ENCODE peak calls at places on chromosomes 3 and 15, in five cellular contexts. Y, W, F, C and T are unnamed samples.

GRCh38 chr15:90780916-90781315 is 63.8 kb downstream of the BLM start:
- DNase-seq in Y (no peak), C (peak; percentile 62), F (no peak), W (no peak), T (no peak)

GRCh38 chr3:193665370-193665989 is 72.5 kb downstream of the OPA1 start:
- DNase-seq in F (no peak), C (peak; percentile 39), Y (no peak), W (peak; percentile 4), T (peak; percentile 24)

GRCh38 chr3:57582470-57583168 is 14.5 kb downstream of the ARF4 start:
- DNase-seq in F (no peak), W (no peak), Y (no peak), C (peak; percentile 36), T (no peak)

GRCh38 chr3:144314946-144315345 is 343.3 kb downstream of the DIPK2A start:
- DNase-seq in Y (no peak), F (no peak), C (no peak), W (no peak), T (no peak)

GRCh38 chr3:46948830-46949671 is 27.5 kb downstream of the CCDC12 start:
- DNase-seq in Y (no peak), C (no peak), F (no peak), W (no peak), T (no peak)

GRCh38 chr3:49032646-49033304 is 3.6 kb upstream of the IMPDH2 start:
- DNase-seq in Y (no peak), W (no peak), F (no peak), C (no peak), T (no peak)

GRCh38 chr15:68691667-68692066 is 112.9 kb downstream of the CORO2B start:
- DNase-seq in C (no peak), Y (no peak), F (no peak), W (no peak), T (no peak)

GRCh38 chr3:104359546-104359945 is 1007.2 kb upstream of the ALCAM start:
- DNase-seq in F (no peak), W (peak; percentile 1), Y (no peak), C (no peak), T (peak; percentile 75)

GRCh38 chr3:10495003-10495402 is 10.4 kb downstream of the ATP2B2 start:
- DNase-seq in C (no peak), Y (no peak), W (peak; percentile 26), F (no peak), T (no peak)

GRCh38 chr3:114764056-114764492 is 383.0 kb downstream of the ZBTB20 start:
- DNase-seq in W (no peak), F (no peak), Y (no peak), C (no peak), T (no peak)

GRCh38 chr3:134495980-134496379 is 10.1 kb downstream of the CEP63 start:
- DNase-seq in W (no peak), F (no peak), C (no peak), Y (no peak), T (no peak)

GRCh38 chr15:88467073-88467934 is at the start of the genes MRPL46 and MRPS11:
- DNase-seq in C (peak; percentile 98), F (peak; percentile 90), W (peak; percentile 65), Y (peak; percentile 79), T (peak; percentile 84)

GRCh38 chr3:73467211-73467610 is 157.5 kb downstream of the PDZRN3 start:
- DNase-seq in W (no peak), F (no peak), C (no peak), Y (no peak), T (no peak)

GRCh38 chr3:120350431-120350941 is 1.3 kb upstream of the LRRC58 start:
- DNase-seq in Y (no peak), F (peak; percentile 2), W (peak; percentile 35), C (peak; percentile 25), T (peak; percentile 47)

GRCh38 chr3:25339220-25339619 is 88.8 kb upstream of the RARB start:
- DNase-seq in Y (no peak), F (no peak), C (peak; percentile 2), W (no peak), T (no peak)

GRCh38 chr3:151096697-151097096 is 11.2 kb downstream of the MED12L start:
- DNase-seq in Y (no peak), W (no peak), F (peak; percentile 30), C (no peak), T (no peak)

GRCh38 chr15:100245855-100246254 is 95.9 kb downstream of the ADAMTS17 start:
- DNase-seq in F (no peak), C (no peak), Y (no peak), W (no peak), T (no peak)

GRCh38 chr3:42130329-42131070 is 39.3 kb downstream of the TRAK1 start:
- DNase-seq in W (no peak), Y (no peak), F (no peak), C (no peak), T (no peak)

GRCh38 chr15:25846377-25846776 is 16.8 kb downstream of the ATP10A start:
- DNase-seq in W (no peak), Y (no peak), F (no peak), C (peak; percentile 24), T (no peak)

GRCh38 chr3:178083906-178084823 is 452.1 kb upstream of the KCNMB2 start:
- DNase-seq in Y (no peak), W (no peak), F (no peak), C (peak; percentile 31), T (no peak)

GRCh38 chr3:72892081-72892763 is 4.4 kb downstream of the GXYLT2 start:
- DNase-seq in W (no peak), C (peak; percentile 39), Y (peak; percentile 29), F (peak; percentile 66), T (peak; percentile 89)

GRCh38 chr15:82043130-82043673 is 2.6 kb downstream of the MEX3B start:
- DNase-seq in F (no peak), Y (no peak), W (no peak), C (peak; percentile 80), T (no peak)

GRCh38 chr15:62969442-62970089 is 73.0 kb upstream of the TPM1 start:
- DNase-seq in W (no peak), C (no peak), Y (no peak), F (no peak), T (no peak)

GRCh38 chr15:90915808-90916440 is 12.8 kb downstream of the MAN2A2 start:
- DNase-seq in W (no peak), C (peak; percentile 92), Y (no peak), F (no peak), T (no peak)

GRCh38 chr3:46998121-46998851 is 18.8 kb downstream of the NBEAL2 start:
- DNase-seq in F (no peak), W (no peak), C (peak; percentile 73), Y (no peak), T (peak; percentile 19)

GRCh38 chr3:65914740-65915366 is 123.9 kb downstream of the MAGI1 start:
- DNase-seq in W (no peak), Y (no peak), F (no peak), C (peak; percentile 31), T (no peak)

GRCh38 chr3:189842681-189843602 is 211.8 kb downstream of the TP63 start:
- DNase-seq in F (no peak), C (no peak), Y (no peak), W (no peak), T (no peak)

GRCh38 chr3:72932416-72932815 is 44.6 kb downstream of the GXYLT2 start:
- DNase-seq in F (no peak), W (no peak), Y (no peak), C (no peak), T (peak; percentile 68)

GRCh38 chr15:50506121-50506520 is 40.3 kb downstream of the USP50 start:
- DNase-seq in F (peak; percentile 26), Y (no peak), W (no peak), C (no peak), T (no peak)